ENCODE peak calls at places on chromosome 5, in four cellular contexts. One of them, this sample, is unnamed.

GRCh38 chr5:133723126-133723525 is 110.8 kb upstream of the FSTL4 start:
- DNase-seq in NCI-H345: no peak
- DNase-seq in NCI-H1930: no peak
- DNase-seq in activated CD8-positive, alpha-beta T cell treated with anti-CD3 and anti-CD28 coated beads, Interleukin-2, amount 10 ng/mL, durations not matched to agents 7 days and 5 days: no peak
- DNase-seq in this sample: no peak

GRCh38 chr5:34959323-34959722 is 30.0 kb downstream of the DNAJC21 start:
- DNase-seq in NCI-H345: no peak
- DNase-seq in NCI-H1930: no peak
- DNase-seq in activated CD8-positive, alpha-beta T cell treated with anti-CD3 and anti-CD28 coated beads, Interleukin-2, amount 10 ng/mL, durations not matched to agents 7 days and 5 days: peak
- DNase-seq in this sample: no peak

GRCh38 chr5:54517512-54518145 is at the start of gene SNX18:
- DNase-seq in NCI-H345: peak
- DNase-seq in NCI-H1930: peak
- DNase-seq in activated CD8-positive, alpha-beta T cell treated with anti-CD3 and anti-CD28 coated beads, Interleukin-2, amount 10 ng/mL, durations not matched to agents 7 days and 5 days: peak
- DNase-seq in this sample: peak

GRCh38 chr5:166370928-166371690 is 1920.3 kb upstream of the WWC1 start:
- DNase-seq in NCI-H345: no peak
- DNase-seq in NCI-H1930: no peak
- DNase-seq in activated CD8-positive, alpha-beta T cell treated with anti-CD3 and anti-CD28 coated beads, Interleukin-2, amount 10 ng/mL, durations not matched to agents 7 days and 5 days: no peak
- DNase-seq in this sample: peak

GRCh38 chr5:18043344-18043743 is 409.1 kb downstream of the TAF11L14 start:
- DNase-seq in NCI-H345: no peak
- DNase-seq in NCI-H1930: no peak
- DNase-seq in activated CD8-positive, alpha-beta T cell treated with anti-CD3 and anti-CD28 coated beads, Interleukin-2, amount 10 ng/mL, durations not matched to agents 7 days and 5 days: no peak
- DNase-seq in this sample: no peak

GRCh38 chr5:131263648-131264452 is at the start of gene CDC42SE2:
- DNase-seq in NCI-H345: peak
- DNase-seq in NCI-H1930: peak
- DNase-seq in activated CD8-positive, alpha-beta T cell treated with anti-CD3 and anti-CD28 coated beads, Interleukin-2, amount 10 ng/mL, durations not matched to agents 7 days and 5 days: peak
- DNase-seq in this sample: peak

GRCh38 chr5:172540099-172540870 is 86.0 kb upstream of the SH3PXD2B start:
- DNase-seq in NCI-H345: no peak
- DNase-seq in NCI-H1930: no peak
- DNase-seq in activated CD8-positive, alpha-beta T cell treated with anti-CD3 and anti-CD28 coated beads, Interleukin-2, amount 10 ng/mL, durations not matched to agents 7 days and 5 days: no peak
- DNase-seq in this sample: no peak

GRCh38 chr5:60945760-60946253 is 802 bp downstream of the NDUFAF2 start:
- DNase-seq in NCI-H345: no peak
- DNase-seq in NCI-H1930: no peak
- DNase-seq in activated CD8-positive, alpha-beta T cell treated with anti-CD3 and anti-CD28 coated beads, Interleukin-2, amount 10 ng/mL, durations not matched to agents 7 days and 5 days: peak
- DNase-seq in this sample: no peak

GRCh38 chr5:144465441-144465840 is 294.8 kb downstream of the KCTD16 start:
- DNase-seq in NCI-H345: peak
- DNase-seq in NCI-H1930: no peak
- DNase-seq in activated CD8-positive, alpha-beta T cell treated with anti-CD3 and anti-CD28 coated beads, Interleukin-2, amount 10 ng/mL, durations not matched to agents 7 days and 5 days: no peak
- DNase-seq in this sample: no peak

GRCh38 chr5:68548959-68549676 is 333.6 kb downstream of the PIK3R1 start:
- DNase-seq in NCI-H345: no peak
- DNase-seq in NCI-H1930: no peak
- DNase-seq in activated CD8-positive, alpha-beta T cell treated with anti-CD3 and anti-CD28 coated beads, Interleukin-2, amount 10 ng/mL, durations not matched to agents 7 days and 5 days: no peak
- DNase-seq in this sample: no peak

GRCh38 chr5:133423031-133423617 is 189.2 kb downstream of the FSTL4 start:
- DNase-seq in NCI-H345: no peak
- DNase-seq in NCI-H1930: no peak
- DNase-seq in activated CD8-positive, alpha-beta T cell treated with anti-CD3 and anti-CD28 coated beads, Interleukin-2, amount 10 ng/mL, durations not matched to agents 7 days and 5 days: no peak
- DNase-seq in this sample: no peak

GRCh38 chr5:156325671-156326070 is 1.3 kb upstream of the SGCD start:
- DNase-seq in NCI-H345: no peak
- DNase-seq in NCI-H1930: no peak
- DNase-seq in activated CD8-positive, alpha-beta T cell treated with anti-CD3 and anti-CD28 coated beads, Interleukin-2, amount 10 ng/mL, durations not matched to agents 7 days and 5 days: no peak
- DNase-seq in this sample: no peak